ENCODE peak calls at places on chromosomes 7 and 10, in five cellular contexts. I is natural killer cell; T is osteocyte; K is activated CD4-positive, alpha-beta T cell treated with anti-CD3 and anti-CD28 coated beads, Interleukin-2, amount 50 U/mL, for 48 hours; B is mesenteric fat pad. A is an unnamed sample.

GRCh38 chr10:113345860-113346259 is 207.0 kb upstream of the HABP2 start:
- DNase-seq in I (no peak), T (no peak), K (no peak), B (no peak), A (no peak)

GRCh38 chr10:99538287-99538917 is 5.7 kb downstream of the NKX2-3 start:
- DNase-seq in I (no peak), T (no peak), K (no peak), B (no peak), A (no peak)

GRCh38 chr7:155852426-155853301 is 40.4 kb upstream of the SHH start:
- DNase-seq in I (peak), T (peak), K (no peak), B (peak), A (no peak)

GRCh38 chr10:13758302-13758701 is 171.5 kb downstream of the PRPF18 start:
- DNase-seq in I (no peak), T (no peak), K (no peak), B (no peak), A (no peak)

GRCh38 chr7:64625114-64626082 is 40.5 kb upstream of the ZNF107 start:
- DNase-seq in I (no peak), T (no peak), K (no peak), B (no peak), A (no peak)

GRCh38 chr10:111360260-111360925 is 283.6 kb downstream of the ADRA2A start:
- DNase-seq in I (no peak), T (no peak), K (peak), B (no peak), A (no peak)

GRCh38 chr7:5094641-5095040 is 49.0 kb downstream of the RBAK start:
- DNase-seq in I (no peak), T (no peak), K (no peak), B (no peak), A (no peak)

GRCh38 chr7:131945313-131945831 is 388.9 kb upstream of the PODXL start:
- DNase-seq in I (no peak), T (peak), K (peak), B (no peak), A (no peak)

GRCh38 chr7:156777364-156778069 is 115.5 kb downstream of the LMBR1 start:
- DNase-seq in I (no peak), T (no peak), K (peak), B (no peak), A (no peak)

GRCh38 chr10:2949948-2950354 is 117.4 kb upstream of the PFKP start:
- DNase-seq in I (no peak), T (no peak), K (peak), B (no peak), A (no peak)

GRCh38 chr7:2824678-2825461 is 19.2 kb downstream of the GNA12 start:
- DNase-seq in I (no peak), T (no peak), K (no peak), B (peak), A (no peak)

A was measured in activated B cell treated with CpG ODN at 0.5 μM for 24 hours.